ENCODE peak calls at places on chromosomes 1 and 21, in five cellular contexts. One of them, this sample, is unnamed.

GRCh38 chr1:193654951-193655705 is 468.7 kb upstream of the B3GALT2 start:
- DNase-seq in IMR-90: peak; percentile 32
- DNase-seq in neuronal stem cell: no peak
- DNase-seq in mesendoderm: peak; percentile 7
- DNase-seq in mesenchymal stem cell: no peak
- DNase-seq in this sample: no peak

GRCh38 chr21:28832013-28832714 is 160.5 kb downstream of the LTN1 start:
- DNase-seq in mesenchymal stem cell: peak; percentile 15
- DNase-seq in neuronal stem cell: no peak
- DNase-seq in IMR-90: peak; percentile 41
- DNase-seq in mesendoderm: peak; percentile 58
- DNase-seq in this sample: no peak

GRCh38 chr1:202017385-202018225 is 7.2 kb downstream of the ELF3 start:
- DNase-seq in neuronal stem cell: no peak
- DNase-seq in mesenchymal stem cell: no peak
- DNase-seq in mesendoderm: peak; percentile 25
- DNase-seq in IMR-90: no peak
- DNase-seq in this sample: peak; percentile 76

GRCh38 chr1:15393475-15394260 is 16.0 kb upstream of the EFHD2 start:
- DNase-seq in neuronal stem cell: no peak
- DNase-seq in mesenchymal stem cell: no peak
- DNase-seq in mesendoderm: no peak
- DNase-seq in IMR-90: no peak
- DNase-seq in this sample: peak; percentile 44

GRCh38 chr1:110339427-110340206 is 440 bp downstream of the RBM15 start:
- DNase-seq in mesenchymal stem cell: peak; percentile 73
- DNase-seq in neuronal stem cell: no peak
- DNase-seq in mesendoderm: peak; percentile 94
- DNase-seq in IMR-90: peak; percentile 54
- DNase-seq in this sample: peak; percentile 53

GRCh38 chr1:94955767-94956632 is 29.1 kb upstream of the CNN3 start:
- DNase-seq in mesenchymal stem cell: peak; percentile 41
- DNase-seq in IMR-90: peak; percentile 28
- DNase-seq in mesendoderm: no peak
- DNase-seq in neuronal stem cell: no peak
- DNase-seq in this sample: no peak

GRCh38 chr1:239394107-239394506 is 7.7 kb downstream of the CHRM3 start:
- DNase-seq in mesenchymal stem cell: no peak
- DNase-seq in IMR-90: no peak
- DNase-seq in mesendoderm: peak; percentile 27
- DNase-seq in neuronal stem cell: no peak
- DNase-seq in this sample: peak; percentile 50

GRCh38 chr1:183230403-183230802 is 44.3 kb downstream of the LAMC2 start:
- DNase-seq in IMR-90: peak; percentile 31
- DNase-seq in neuronal stem cell: no peak
- DNase-seq in mesenchymal stem cell: no peak
- DNase-seq in mesendoderm: no peak
- DNase-seq in this sample: no peak

GRCh38 chr1:212401838-212402582 is 12.7 kb downstream of the PACC1 start:
- DNase-seq in mesendoderm: no peak
- DNase-seq in mesenchymal stem cell: peak; percentile 37
- DNase-seq in IMR-90: peak; percentile 73
- DNase-seq in neuronal stem cell: no peak
- DNase-seq in this sample: peak; percentile 75

GRCh38 chr1:208225954-208226937 is 17.9 kb downstream of the PLXNA2 start:
- DNase-seq in neuronal stem cell: no peak
- DNase-seq in IMR-90: no peak
- DNase-seq in mesenchymal stem cell: peak; percentile 59
- DNase-seq in mesendoderm: no peak
- DNase-seq in this sample: no peak

GRCh38 chr1:7648761-7649384 is 122.2 kb upstream of the VAMP3 start:
- DNase-seq in IMR-90: peak; percentile 23
- DNase-seq in neuronal stem cell: no peak
- DNase-seq in mesendoderm: no peak
- DNase-seq in mesenchymal stem cell: no peak
- DNase-seq in this sample: no peak

GRCh38 chr1:162973381-162973795 is 95.8 kb upstream of the RGS4 start:
- DNase-seq in mesenchymal stem cell: peak; percentile 75
- DNase-seq in neuronal stem cell: no peak
- DNase-seq in mesendoderm: no peak
- DNase-seq in IMR-90: peak; percentile 90
- DNase-seq in this sample: no peak

GRCh38 chr1:30285461-30286050 is 437.8 kb downstream of the MATN1 start:
- DNase-seq in neuronal stem cell: no peak
- DNase-seq in mesendoderm: no peak
- DNase-seq in mesenchymal stem cell: no peak
- DNase-seq in IMR-90: no peak
- DNase-seq in this sample: no peak

GRCh38 chr1:36517415-36517814 is 34.7 kb upstream of the CSF3R start:
- DNase-seq in mesenchymal stem cell: no peak
- DNase-seq in neuronal stem cell: no peak
- DNase-seq in IMR-90: no peak
- DNase-seq in mesendoderm: peak; percentile 42
- DNase-seq in this sample: no peak

GRCh38 chr1:17191990-17192242 is 13.0 kb upstream of the PADI1 start:
- DNase-seq in mesendoderm: no peak
- DNase-seq in neuronal stem cell: no peak
- DNase-seq in mesenchymal stem cell: no peak
- DNase-seq in IMR-90: no peak
- DNase-seq in this sample: no peak

GRCh38 chr21:44370027-44370735 is 16.8 kb downstream of the TRPM2 start:
- DNase-seq in IMR-90: peak; percentile 7
- DNase-seq in mesenchymal stem cell: peak; percentile 61
- DNase-seq in neuronal stem cell: peak; percentile 37
- DNase-seq in mesendoderm: no peak
- DNase-seq in this sample: peak; percentile 25

GRCh38 chr1:174274884-174275283 is 115.6 kb downstream of the RABGAP1L start:
- DNase-seq in mesenchymal stem cell: no peak
- DNase-seq in mesendoderm: no peak
- DNase-seq in IMR-90: peak; percentile 1
- DNase-seq in neuronal stem cell: no peak
- DNase-seq in this sample: no peak

GRCh38 chr1:143611159-143611558 is 360.6 kb downstream of the FAM72C start:
- DNase-seq in IMR-90: peak; percentile 1
- DNase-seq in neuronal stem cell: no peak
- DNase-seq in mesendoderm: peak; percentile 6
- DNase-seq in mesenchymal stem cell: no peak
- DNase-seq in this sample: no peak

GRCh38 chr1:241947355-241947754 is 10.2 kb upstream of the BECN2 start:
- DNase-seq in mesendoderm: no peak
- DNase-seq in mesenchymal stem cell: no peak
- DNase-seq in neuronal stem cell: no peak
- DNase-seq in IMR-90: no peak
- DNase-seq in this sample: no peak

GRCh38 chr1:31786366-31787060 is 22.4 kb upstream of the ADGRB2 start:
- DNase-seq in mesenchymal stem cell: no peak
- DNase-seq in neuronal stem cell: no peak
- DNase-seq in IMR-90: no peak
- DNase-seq in mesendoderm: no peak
- DNase-seq in this sample: no peak

GRCh38 chr21:37339527-37339889 is 27.1 kb upstream of the DYRK1A start:
- DNase-seq in mesenchymal stem cell: peak; percentile 41
- DNase-seq in mesendoderm: no peak
- DNase-seq in IMR-90: no peak
- DNase-seq in neuronal stem cell: no peak
- DNase-seq in this sample: no peak

GRCh38 chr1:78617615-78618026 is 2.6 kb upstream of the IFI44L start:
- DNase-seq in mesendoderm: peak; percentile 89
- DNase-seq in neuronal stem cell: peak; percentile 78
- DNase-seq in IMR-90: peak; percentile 85
- DNase-seq in mesenchymal stem cell: peak; percentile 76
- DNase-seq in this sample: peak; percentile 93

GRCh38 chr1:243620096-243620495 is 229.9 kb downstream of the AKT3 start:
- DNase-seq in mesendoderm: no peak
- DNase-seq in mesenchymal stem cell: no peak
- DNase-seq in IMR-90: no peak
- DNase-seq in neuronal stem cell: no peak
- DNase-seq in this sample: no peak

GRCh38 chr1:232704694-232705680 is 75.1 kb upstream of the SIPA1L2 start:
- DNase-seq in mesenchymal stem cell: peak; percentile 93
- DNase-seq in mesendoderm: peak; percentile 45
- DNase-seq in IMR-90: peak; percentile 91
- DNase-seq in neuronal stem cell: no peak
- DNase-seq in this sample: peak; percentile 75

GRCh38 chr1:41455479-41456271 is 28.8 kb downstream of the EDN2 start:
- DNase-seq in mesendoderm: no peak
- DNase-seq in neuronal stem cell: no peak
- DNase-seq in IMR-90: peak; percentile 40
- DNase-seq in mesenchymal stem cell: peak; percentile 40
- DNase-seq in this sample: no peak

GRCh38 chr1:243264718-243265117 is 8.9 kb downstream of the SDCCAG8 start:
- DNase-seq in mesendoderm: peak; percentile 54
- DNase-seq in IMR-90: peak; percentile 91
- DNase-seq in mesenchymal stem cell: peak; percentile 95
- DNase-seq in neuronal stem cell: no peak
- DNase-seq in this sample: no peak

GRCh38 chr1:84611796-84612195 is 37.6 kb upstream of the CTBS start:
- DNase-seq in neuronal stem cell: peak; percentile 17
- DNase-seq in IMR-90: peak; percentile 78
- DNase-seq in mesenchymal stem cell: peak; percentile 61
- DNase-seq in mesendoderm: peak; percentile 40
- DNase-seq in this sample: no peak

GRCh38 chr1:160618763-160619274 is 28.0 kb downstream of the SLAMF1 start:
- DNase-seq in mesenchymal stem cell: peak; percentile 6
- DNase-seq in neuronal stem cell: no peak
- DNase-seq in mesendoderm: peak; percentile 50
- DNase-seq in IMR-90: no peak
- DNase-seq in this sample: no peak

GRCh38 chr21:16279658-16280581 is 550.1 kb downstream of the USP25 start:
- DNase-seq in mesenchymal stem cell: peak; percentile 37
- DNase-seq in neuronal stem cell: peak; percentile 75
- DNase-seq in IMR-90: peak; percentile 10
- DNase-seq in mesendoderm: peak; percentile 20
- DNase-seq in this sample: no peak

GRCh38 chr21:16285646-16286223 is 556.0 kb downstream of the USP25 start:
- DNase-seq in neuronal stem cell: no peak
- DNase-seq in mesendoderm: no peak
- DNase-seq in mesenchymal stem cell: no peak
- DNase-seq in IMR-90: no peak
- DNase-seq in this sample: no peak

DNA sequence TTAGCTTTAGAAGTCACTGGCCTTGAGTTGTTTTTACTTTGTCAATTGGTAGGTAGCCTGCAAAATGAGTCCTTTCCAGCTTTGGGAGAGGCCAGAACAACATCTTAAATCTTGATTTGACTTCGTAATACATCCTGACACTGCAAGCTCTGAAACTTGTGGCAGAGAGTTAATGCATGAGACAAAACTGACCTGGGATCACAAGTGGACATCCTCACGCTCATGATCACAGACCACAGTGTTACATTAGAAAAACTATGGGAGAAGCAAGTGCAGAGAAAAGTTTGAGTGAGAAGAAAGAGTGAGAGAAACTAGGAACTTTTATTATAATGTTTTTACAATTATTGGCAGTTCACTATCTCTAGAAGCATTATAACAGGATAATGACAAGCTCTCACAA is 550.9 kb downstream of the USP25 start:
- DNase-seq in IMR-90: no peak
- DNase-seq in mesenchymal stem cell: peak; percentile 15
- DNase-seq in neuronal stem cell: no peak
- DNase-seq in mesendoderm: no peak
- DNase-seq in this sample: no peak
- H2BK120ac ChIP-seq in IMR-90: no peak overlapping the region
- H2BK120ac ChIP-seq in mesenchymal stem cell: no peak overlapping the region
- H2BK120ac ChIP-seq in neuronal stem cell: no peak overlapping the region
- H2BK120ac ChIP-seq in mesendoderm: no peak overlapping the region
- H2BK120ac ChIP-seq in this sample: no peak overlapping the region

GRCh38 chr1:179314928-179315327 is 21.3 kb downstream of the SOAT1 start:
- DNase-seq in mesenchymal stem cell: no peak
- DNase-seq in IMR-90: peak; percentile 28
- DNase-seq in neuronal stem cell: no peak
- DNase-seq in mesendoderm: peak; percentile 19
- DNase-seq in this sample: no peak
- H2BK120ac ChIP-seq in mesenchymal stem cell: no peak overlapping the region
- H2BK120ac ChIP-seq in IMR-90: no peak overlapping the region
- H2BK120ac ChIP-seq in neuronal stem cell: no peak overlapping the region
- H2BK120ac ChIP-seq in mesendoderm: no peak overlapping the region
- H2BK120ac ChIP-seq in this sample: no peak overlapping the region

DNA sequence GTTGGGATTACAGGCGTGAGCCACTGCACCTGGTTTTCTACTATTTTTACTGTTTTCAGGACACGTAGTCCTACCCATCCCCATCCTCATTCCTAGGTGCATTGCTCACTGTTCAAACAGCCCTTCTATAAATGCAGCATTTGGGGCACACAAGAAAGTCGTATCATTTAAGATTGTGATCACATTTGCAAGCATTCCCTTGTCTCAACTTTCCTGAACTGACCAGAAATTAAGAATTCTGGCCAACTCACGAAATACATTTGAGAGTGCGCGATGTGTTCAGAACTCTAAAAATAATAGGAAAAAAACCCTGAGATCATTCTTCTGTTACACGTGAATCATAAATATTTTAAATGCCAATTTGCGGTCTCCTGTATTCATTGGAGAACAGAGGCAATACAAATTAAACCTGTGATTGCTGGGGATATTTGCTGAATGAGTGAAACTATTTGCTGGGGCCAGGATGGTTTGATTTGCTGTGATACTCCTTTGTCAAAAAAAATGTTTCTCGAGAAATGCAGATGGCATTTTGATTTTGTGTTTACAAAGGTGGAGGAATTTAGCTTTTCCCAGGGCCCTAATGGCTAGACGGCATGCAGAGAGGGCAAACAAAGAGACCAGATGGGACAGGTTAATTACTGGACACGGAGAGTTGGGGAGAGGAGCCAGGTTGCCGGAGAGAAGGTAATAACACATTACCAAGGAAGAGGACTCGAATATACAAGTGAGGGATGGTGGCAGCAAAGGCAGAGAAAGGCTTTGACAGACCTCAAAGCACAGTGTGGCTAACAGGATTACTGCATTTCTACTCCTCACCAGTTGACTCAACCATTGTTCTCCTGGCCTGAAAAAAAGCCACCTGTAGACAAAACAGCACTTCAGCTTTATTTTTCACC is 38.4 kb downstream of the STPG1 start:
- DNase-seq in IMR-90: peak; percentile 16
- DNase-seq in neuronal stem cell: peak; percentile 48
- DNase-seq in mesendoderm: peak; percentile 52
- DNase-seq in mesenchymal stem cell: no peak
- DNase-seq in this sample: peak; percentile 45
- H2BK120ac ChIP-seq in IMR-90: no peak overlapping the region
- H2BK120ac ChIP-seq in neuronal stem cell: no peak overlapping the region
- H2BK120ac ChIP-seq in mesendoderm: no peak overlapping the region
- H2BK120ac ChIP-seq in mesenchymal stem cell: no peak overlapping the region
- H2BK120ac ChIP-seq in this sample: no peak overlapping the region

GRCh38 chr1:59074574-59074973 is 222.3 kb upstream of the FGGY start:
- DNase-seq in mesenchymal stem cell: no peak
- DNase-seq in IMR-90: no peak
- DNase-seq in mesendoderm: no peak
- DNase-seq in neuronal stem cell: no peak
- DNase-seq in this sample: no peak

GRCh38 chr1:59070607-59071006 is 226.3 kb upstream of the FGGY start:
- DNase-seq in mesenchymal stem cell: peak; percentile 68
- DNase-seq in IMR-90: peak; percentile 13
- DNase-seq in mesendoderm: no peak
- DNase-seq in neuronal stem cell: no peak
- DNase-seq in this sample: no peak

GRCh38 chr1:59071289-59071688 is 225.6 kb upstream of the FGGY start:
- DNase-seq in mesendoderm: no peak
- DNase-seq in mesenchymal stem cell: no peak
- DNase-seq in neuronal stem cell: no peak
- DNase-seq in IMR-90: no peak
- DNase-seq in this sample: no peak

GRCh38 chr1:59075021-59075420 is 221.9 kb upstream of the FGGY start:
- DNase-seq in mesenchymal stem cell: no peak
- DNase-seq in mesendoderm: no peak
- DNase-seq in neuronal stem cell: no peak
- DNase-seq in IMR-90: no peak
- DNase-seq in this sample: no peak

GRCh38 chr1:59072017-59072947 is 224.6 kb upstream of the FGGY start:
- DNase-seq in mesenchymal stem cell: peak; percentile 54
- DNase-seq in mesendoderm: peak; percentile 45
- DNase-seq in neuronal stem cell: no peak
- DNase-seq in IMR-90: peak; percentile 4
- DNase-seq in this sample: no peak
- H2BK120ac ChIP-seq in mesenchymal stem cell: peak overlapping the region; percentile 75
- H2BK120ac ChIP-seq in mesendoderm: no peak overlapping the region
- H2BK120ac ChIP-seq in neuronal stem cell: no peak overlapping the region
- H2BK120ac ChIP-seq in IMR-90: no peak overlapping the region
- H2BK120ac ChIP-seq in this sample: no peak overlapping the region

This sample was measured in trophoblast cell.